ENCODE peak calls at places on chromosomes 6 and 20, in nine cellular contexts. One of them, this sample, is unnamed.

GRCh38 chr6:154228521-154228905 is 128.1 kb downstream of the IPCEF1 start:
- DNase-seq in testis: no peak
- DNase-seq in dorsolateral prefrontal cortex: no peak
- DNase-seq in fibroblast of lung: no peak
- DNase-seq in right atrium auricular region: no peak
- DNase-seq in CD8-positive, alpha-beta memory T cell: no peak
- DNase-seq in HepG2: no peak
- DNase-seq in PC-9: no peak
- DNase-seq in cardiac muscle cell: no peak
- DNase-seq in this sample: no peak

GRCh38 chr6:94622784-94623183 is 954.6 kb upstream of the MANEA start:
- DNase-seq in testis: no peak
- DNase-seq in dorsolateral prefrontal cortex: no peak
- DNase-seq in fibroblast of lung: no peak
- DNase-seq in right atrium auricular region: no peak
- DNase-seq in CD8-positive, alpha-beta memory T cell: no peak
- DNase-seq in HepG2: no peak
- DNase-seq in PC-9: no peak
- DNase-seq in cardiac muscle cell: no peak
- DNase-seq in this sample: no peak

GRCh38 chr20:12093062-12093796 is 175.5 kb downstream of the BTBD3 start:
- DNase-seq in testis: no peak
- DNase-seq in dorsolateral prefrontal cortex: no peak
- DNase-seq in fibroblast of lung: no peak
- DNase-seq in right atrium auricular region: no peak
- DNase-seq in CD8-positive, alpha-beta memory T cell: no peak
- DNase-seq in HepG2: no peak
- DNase-seq in PC-9: no peak
- DNase-seq in cardiac muscle cell: no peak
- DNase-seq in this sample: no peak

GRCh38 chr20:59120491-59120890 is 43.1 kb upstream of the ZNF831 start:
- DNase-seq in testis: no peak
- DNase-seq in dorsolateral prefrontal cortex: no peak
- DNase-seq in fibroblast of lung: no peak
- DNase-seq in right atrium auricular region: no peak
- DNase-seq in CD8-positive, alpha-beta memory T cell: peak
- DNase-seq in HepG2: no peak
- DNase-seq in PC-9: peak
- DNase-seq in cardiac muscle cell: no peak
- DNase-seq in this sample: no peak

GRCh38 chr20:32623667-32624157 is 38.6 kb upstream of the NOL4L start:
- DNase-seq in testis: no peak
- DNase-seq in dorsolateral prefrontal cortex: no peak
- DNase-seq in fibroblast of lung: no peak
- DNase-seq in right atrium auricular region: no peak
- DNase-seq in CD8-positive, alpha-beta memory T cell: no peak
- DNase-seq in HepG2: no peak
- DNase-seq in PC-9: no peak
- DNase-seq in cardiac muscle cell: no peak
- DNase-seq in this sample: no peak

GRCh38 chr6:89346433-89346832 is 6.1 kb downstream of the UBE2J1 start:
- DNase-seq in testis: no peak
- DNase-seq in dorsolateral prefrontal cortex: no peak
- DNase-seq in fibroblast of lung: peak
- DNase-seq in right atrium auricular region: no peak
- DNase-seq in CD8-positive, alpha-beta memory T cell: no peak
- DNase-seq in HepG2: no peak
- DNase-seq in PC-9: no peak
- DNase-seq in cardiac muscle cell: no peak
- DNase-seq in this sample: no peak

GRCh38 chr6:111841822-111842221 is 31.4 kb downstream of the FYN start:
- DNase-seq in testis: no peak
- DNase-seq in dorsolateral prefrontal cortex: no peak
- DNase-seq in fibroblast of lung: peak
- DNase-seq in right atrium auricular region: no peak
- DNase-seq in CD8-positive, alpha-beta memory T cell: peak
- DNase-seq in HepG2: no peak
- DNase-seq in PC-9: no peak
- DNase-seq in cardiac muscle cell: peak
- DNase-seq in this sample: no peak

GRCh38 chr6:114342826-114343781 is at the start of gene HS3ST5:
- DNase-seq in testis: peak
- DNase-seq in dorsolateral prefrontal cortex: peak
- DNase-seq in fibroblast of lung: peak
- DNase-seq in right atrium auricular region: no peak
- DNase-seq in CD8-positive, alpha-beta memory T cell: no peak
- DNase-seq in HepG2: peak
- DNase-seq in PC-9: no peak
- DNase-seq in cardiac muscle cell: peak
- DNase-seq in this sample: peak

GRCh38 chr6:36247691-36248090 is 22.2 kb upstream of the PNPLA1 start:
- DNase-seq in testis: no peak
- DNase-seq in dorsolateral prefrontal cortex: no peak
- DNase-seq in fibroblast of lung: peak
- DNase-seq in right atrium auricular region: no peak
- DNase-seq in CD8-positive, alpha-beta memory T cell: peak
- DNase-seq in HepG2: no peak
- DNase-seq in PC-9: no peak
- DNase-seq in cardiac muscle cell: peak
- DNase-seq in this sample: no peak

GRCh38 chr6:13526718-13527668 is 39.6 kb upstream of the GFOD1 start:
- DNase-seq in testis: no peak
- DNase-seq in dorsolateral prefrontal cortex: no peak
- DNase-seq in fibroblast of lung: peak
- DNase-seq in right atrium auricular region: no peak
- DNase-seq in CD8-positive, alpha-beta memory T cell: no peak
- DNase-seq in HepG2: no peak
- DNase-seq in PC-9: no peak
- DNase-seq in cardiac muscle cell: peak
- DNase-seq in this sample: peak

GRCh38 chr6:166904101-166904746 is 52.1 kb downstream of the RNASET2 start:
- DNase-seq in testis: no peak
- DNase-seq in dorsolateral prefrontal cortex: no peak
- DNase-seq in fibroblast of lung: peak
- DNase-seq in right atrium auricular region: peak
- DNase-seq in CD8-positive, alpha-beta memory T cell: no peak
- DNase-seq in HepG2: no peak
- DNase-seq in PC-9: no peak
- DNase-seq in cardiac muscle cell: peak
- DNase-seq in this sample: no peak

GRCh38 chr6:13234130-13234529 is 94.2 kb downstream of the TBC1D7 start:
- DNase-seq in testis: no peak
- DNase-seq in dorsolateral prefrontal cortex: no peak
- DNase-seq in fibroblast of lung: peak
- DNase-seq in right atrium auricular region: no peak
- DNase-seq in CD8-positive, alpha-beta memory T cell: no peak
- DNase-seq in HepG2: no peak
- DNase-seq in PC-9: no peak
- DNase-seq in cardiac muscle cell: no peak
- DNase-seq in this sample: no peak

GRCh38 chr20:64239449-64240242 is 15.9 kb upstream of the PCMTD2 start:
- DNase-seq in testis: no peak
- DNase-seq in dorsolateral prefrontal cortex: no peak
- DNase-seq in fibroblast of lung: no peak
- DNase-seq in right atrium auricular region: no peak
- DNase-seq in CD8-positive, alpha-beta memory T cell: no peak
- DNase-seq in HepG2: no peak
- DNase-seq in PC-9: no peak
- DNase-seq in cardiac muscle cell: no peak
- DNase-seq in this sample: no peak

GRCh38 chr6:2949536-2950083 is 21.8 kb downstream of the SERPINB6 start:
- DNase-seq in testis: peak
- DNase-seq in dorsolateral prefrontal cortex: no peak
- DNase-seq in fibroblast of lung: no peak
- DNase-seq in right atrium auricular region: peak
- DNase-seq in CD8-positive, alpha-beta memory T cell: no peak
- DNase-seq in HepG2: no peak
- DNase-seq in PC-9: no peak
- DNase-seq in cardiac muscle cell: no peak
- DNase-seq in this sample: no peak

GRCh38 chr6:82720992-82721391 is 344.6 kb downstream of the UBE3D start:
- DNase-seq in testis: no peak
- DNase-seq in dorsolateral prefrontal cortex: no peak
- DNase-seq in fibroblast of lung: peak
- DNase-seq in right atrium auricular region: no peak
- DNase-seq in CD8-positive, alpha-beta memory T cell: no peak
- DNase-seq in HepG2: no peak
- DNase-seq in PC-9: no peak
- DNase-seq in cardiac muscle cell: no peak
- DNase-seq in this sample: no peak

GRCh38 chr6:129306826-129307225 is 403.2 kb downstream of the ARHGAP18 start:
- DNase-seq in testis: no peak
- DNase-seq in dorsolateral prefrontal cortex: no peak
- DNase-seq in fibroblast of lung: no peak
- DNase-seq in right atrium auricular region: no peak
- DNase-seq in CD8-positive, alpha-beta memory T cell: no peak
- DNase-seq in HepG2: no peak
- DNase-seq in PC-9: peak
- DNase-seq in cardiac muscle cell: no peak
- DNase-seq in this sample: no peak

GRCh38 chr20:5127859-5128409 is 1.1 kb downstream of the CDS2 start:
- DNase-seq in testis: peak
- DNase-seq in dorsolateral prefrontal cortex: no peak
- DNase-seq in fibroblast of lung: no peak
- DNase-seq in right atrium auricular region: no peak
- DNase-seq in CD8-positive, alpha-beta memory T cell: no peak
- DNase-seq in HepG2: no peak
- DNase-seq in PC-9: no peak
- DNase-seq in cardiac muscle cell: no peak
- DNase-seq in this sample: no peak

GRCh38 chr20:63957690-63958441 is 1.6 kb upstream of the UCKL1 start:
- DNase-seq in testis: no peak
- DNase-seq in dorsolateral prefrontal cortex: no peak
- DNase-seq in fibroblast of lung: peak
- DNase-seq in right atrium auricular region: no peak
- DNase-seq in CD8-positive, alpha-beta memory T cell: no peak
- DNase-seq in HepG2: peak
- DNase-seq in PC-9: peak
- DNase-seq in cardiac muscle cell: peak
- DNase-seq in this sample: no peak

GRCh38 chr6:75632247-75632646 is 30.6 kb downstream of the SENP6 start:
- DNase-seq in testis: no peak
- DNase-seq in dorsolateral prefrontal cortex: no peak
- DNase-seq in fibroblast of lung: no peak
- DNase-seq in right atrium auricular region: no peak
- DNase-seq in CD8-positive, alpha-beta memory T cell: no peak
- DNase-seq in HepG2: no peak
- DNase-seq in PC-9: no peak
- DNase-seq in cardiac muscle cell: no peak
- DNase-seq in this sample: no peak

GRCh38 chr6:75633045-75633444 is 31.4 kb downstream of the SENP6 start:
- DNase-seq in testis: peak
- DNase-seq in dorsolateral prefrontal cortex: no peak
- DNase-seq in fibroblast of lung: no peak
- DNase-seq in right atrium auricular region: no peak
- DNase-seq in CD8-positive, alpha-beta memory T cell: no peak
- DNase-seq in HepG2: no peak
- DNase-seq in PC-9: no peak
- DNase-seq in cardiac muscle cell: peak
- DNase-seq in this sample: no peak

GRCh38 chr6:75631847-75632246 is 30.2 kb downstream of the SENP6 start:
- DNase-seq in testis: no peak
- DNase-seq in dorsolateral prefrontal cortex: no peak
- DNase-seq in fibroblast of lung: no peak
- DNase-seq in right atrium auricular region: no peak
- DNase-seq in CD8-positive, alpha-beta memory T cell: no peak
- DNase-seq in HepG2: no peak
- DNase-seq in PC-9: no peak
- DNase-seq in cardiac muscle cell: no peak
- DNase-seq in this sample: no peak
- H3K27ac ChIP-seq in testis: no peak
- H3K27ac ChIP-seq in dorsolateral prefrontal cortex: no peak
- H3K27ac ChIP-seq in fibroblast of lung: no peak
- H3K27ac ChIP-seq in right atrium auricular region: no peak
- H3K27ac ChIP-seq in CD8-positive, alpha-beta memory T cell: no peak
- H3K27ac ChIP-seq in HepG2: no peak
- H3K27ac ChIP-seq in PC-9: peak
- H3K27ac ChIP-seq in cardiac muscle cell: peak
- H3K27ac ChIP-seq in this sample: no peak

GRCh38 chr6:56875523-56875922 is 79.4 kb upstream of the BEND6 start:
- DNase-seq in testis: no peak
- DNase-seq in dorsolateral prefrontal cortex: no peak
- DNase-seq in fibroblast of lung: no peak
- DNase-seq in right atrium auricular region: no peak
- DNase-seq in CD8-positive, alpha-beta memory T cell: no peak
- DNase-seq in HepG2: no peak
- DNase-seq in PC-9: no peak
- DNase-seq in cardiac muscle cell: no peak
- DNase-seq in this sample: no peak
- H3K27ac ChIP-seq in testis: no peak
- H3K27ac ChIP-seq in dorsolateral prefrontal cortex: no peak
- H3K27ac ChIP-seq in fibroblast of lung: no peak
- H3K27ac ChIP-seq in right atrium auricular region: no peak
- H3K27ac ChIP-seq in CD8-positive, alpha-beta memory T cell: no peak
- H3K27ac ChIP-seq in HepG2: no peak
- H3K27ac ChIP-seq in PC-9: no peak
- H3K27ac ChIP-seq in cardiac muscle cell: no peak
- H3K27ac ChIP-seq in this sample: no peak

DNA sequence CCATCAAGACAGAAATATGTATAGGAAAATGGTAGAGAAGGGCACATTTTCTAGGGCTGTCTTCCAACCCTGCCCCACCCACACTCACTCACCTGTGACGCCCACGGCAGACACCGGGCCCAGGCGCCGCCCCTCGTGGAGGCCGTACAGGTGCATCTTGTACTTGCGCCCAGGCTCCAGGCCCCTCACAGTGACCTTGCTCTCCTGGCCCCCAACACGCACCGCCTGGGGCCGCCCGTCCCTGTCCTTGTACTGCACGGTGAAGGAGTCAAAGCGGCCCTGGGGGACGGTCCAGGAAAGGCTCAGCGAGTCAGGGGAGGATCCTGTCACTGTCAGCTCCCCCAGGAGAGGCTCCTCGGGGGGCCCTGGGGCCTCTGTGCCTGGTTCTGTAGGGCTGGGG is 19.8 kb downstream of the CYP21A2 start:
- DNase-seq in testis: no peak
- DNase-seq in dorsolateral prefrontal cortex: no peak
- DNase-seq in fibroblast of lung: no peak
- DNase-seq in right atrium auricular region: no peak
- DNase-seq in CD8-positive, alpha-beta memory T cell: no peak
- DNase-seq in HepG2: no peak
- DNase-seq in PC-9: no peak
- DNase-seq in cardiac muscle cell: no peak
- DNase-seq in this sample: no peak
- H3K27ac ChIP-seq in testis: no peak
- H3K27ac ChIP-seq in dorsolateral prefrontal cortex: no peak
- H3K27ac ChIP-seq in fibroblast of lung: no peak
- H3K27ac ChIP-seq in right atrium auricular region: peak
- H3K27ac ChIP-seq in CD8-positive, alpha-beta memory T cell: no peak
- H3K27ac ChIP-seq in HepG2: no peak
- H3K27ac ChIP-seq in PC-9: no peak
- H3K27ac ChIP-seq in cardiac muscle cell: no peak
- H3K27ac ChIP-seq in this sample: no peak

DNA sequence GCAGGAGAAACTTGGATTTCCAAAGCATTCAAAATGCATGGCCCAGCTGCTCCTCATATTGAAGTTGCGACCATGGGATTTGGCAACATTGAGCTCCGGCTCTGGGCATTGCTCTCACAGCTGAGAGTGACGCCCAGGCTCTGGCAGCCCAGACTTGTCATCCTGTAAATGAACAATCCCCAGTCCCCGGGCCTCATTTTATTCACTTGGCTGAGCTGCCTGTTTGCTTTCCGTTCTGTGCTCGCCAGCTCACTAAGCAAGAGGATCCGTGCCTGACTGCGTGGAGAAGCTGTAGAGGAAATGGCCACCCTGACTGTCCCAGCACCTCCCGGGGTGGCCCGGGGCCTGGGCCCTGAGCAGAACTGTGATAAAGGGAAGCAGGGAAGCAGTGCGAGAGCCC is 119.5 kb upstream of the CD93 start:
- DNase-seq in testis: peak
- DNase-seq in dorsolateral prefrontal cortex: peak
- DNase-seq in fibroblast of lung: peak
- DNase-seq in right atrium auricular region: peak
- DNase-seq in CD8-positive, alpha-beta memory T cell: no peak
- DNase-seq in HepG2: no peak
- DNase-seq in PC-9: no peak
- DNase-seq in cardiac muscle cell: peak
- DNase-seq in this sample: no peak
- H3K27ac ChIP-seq in testis: peak
- H3K27ac ChIP-seq in dorsolateral prefrontal cortex: peak
- H3K27ac ChIP-seq in fibroblast of lung: no peak
- H3K27ac ChIP-seq in right atrium auricular region: peak
- H3K27ac ChIP-seq in CD8-positive, alpha-beta memory T cell: no peak
- H3K27ac ChIP-seq in HepG2: no peak
- H3K27ac ChIP-seq in PC-9: no peak
- H3K27ac ChIP-seq in cardiac muscle cell: no peak
- H3K27ac ChIP-seq in this sample: no peak